ENCODE peak calls at places on chromosomes 12 and 14, in ten cellular contexts. J is fibroblast of mammary gland; U is HAP-1; B is endodermal cell; X is stimulated activated CD4-positive, alpha-beta T cell treated with anti-CD3 and anti-CD28 coated beads, TNF-alpha, amount 100 ng/mL, for 1 hour; C is A549; Q is CD8-positive, alpha-beta memory T cell; I is HTR-8/SVneo; D is fibroblast of lung; M is 8988T. H is an unnamed sample.

GRCh38 chr12:75437564-75437963 is 43.0 kb upstream of the GLIPR1 start:
- DNase-seq in B (no peak), X (no peak), J (peak; percentile 54), U (no peak), Q (no peak), M (no peak), C (no peak), D (peak; percentile 44), I (no peak), H (no peak)

GRCh38 chr12:47024463-47024862 is 55.0 kb upstream of the PCED1B start:
- DNase-seq in M (no peak), X (no peak), I (no peak), U (no peak), J (peak; percentile 41), Q (no peak), D (peak; percentile 68), B (no peak), C (no peak), H (no peak)

GRCh38 chr12:95173392-95174251 is 43.6 kb downstream of the FGD6 start:
- DNase-seq in D (peak; percentile 96), U (no peak), Q (no peak), I (peak; percentile 37), B (no peak), X (no peak), C (peak; percentile 70), M (no peak), J (peak; percentile 82), H (no peak)

GRCh38 chr14:36316131-36316530 is 4.3 kb downstream of the MBIP start:
- DNase-seq in M (no peak), C (no peak), J (no peak), Q (no peak), B (no peak), U (no peak), I (no peak), X (no peak), D (no peak), H (no peak)

GRCh38 chr12:32647275-32647674 is 31.8 kb upstream of the DNM1L start:
- DNase-seq in I (no peak), Q (no peak), B (no peak), X (no peak), C (no peak), M (no peak), D (peak; percentile 5), J (no peak), U (no peak), H (no peak)

GRCh38 chr12:111412007-111412829 is 6.5 kb downstream of the SH2B3 start:
- DNase-seq in I (no peak), M (no peak), U (no peak), D (peak; percentile 53), Q (no peak), B (peak; percentile 94), X (no peak), J (no peak), C (no peak), H (no peak)

GRCh38 chr12:130880411-130880885 is 8.6 kb downstream of the RAN start:
- DNase-seq in J (no peak), I (no peak), M (no peak), Q (no peak), C (no peak), B (peak; percentile 50), X (no peak), D (no peak), U (no peak), H (no peak)

GRCh38 chr12:131366261-131366871 is 344.5 kb upstream of the SFSWAP start:
- DNase-seq in Q (no peak), M (no peak), B (peak; percentile 38), J (no peak), I (no peak), C (no peak), X (no peak), D (no peak), U (no peak), H (no peak)

GRCh38 chr12:6437586-6437985 is 7.2 kb upstream of the CD27 start:
- DNase-seq in Q (no peak), I (no peak), J (no peak), D (no peak), C (no peak), B (peak; percentile 19), U (no peak), M (no peak), X (no peak), H (no peak)

GRCh38 chr12:96774501-96775256 is 132.4 kb upstream of the NEDD1 start:
- DNase-seq in I (peak; percentile 27), J (no peak), C (peak; percentile 6), Q (no peak), U (no peak), M (no peak), B (no peak), X (no peak), D (peak; percentile 63), H (no peak)

GRCh38 chr12:53005215-53005985 is 856 bp upstream of the EIF4B start:
- DNase-seq in I (no peak), X (no peak), J (no peak), C (no peak), D (no peak), U (peak; percentile 50), B (peak; percentile 83), Q (no peak), M (no peak), H (no peak)

GRCh38 chr14:87049886-87050820 is 942.8 kb downstream of the GALC start:
- DNase-seq in B (peak; percentile 84), C (peak; percentile 2), J (peak; percentile 45), U (peak; percentile 31), Q (no peak), X (no peak), I (peak; percentile 12), M (no peak), D (peak; percentile 18), H (peak; percentile 15)

GRCh38 chr12:121237415-121237814 is 27.5 kb downstream of the P2RX4 start:
- DNase-seq in Q (no peak), M (no peak), U (no peak), B (no peak), D (no peak), I (no peak), X (no peak), C (no peak), J (no peak), H (no peak)